ENCODE peak calls at places on chromosomes 13 and 19, in nine cellular contexts. One of them, this sample, is unnamed.

GRCh38 chr19:29835447-29835846 is 23.7 kb downstream of the CCNE1 start:
- DNase-seq in mammary epithelial cell: no peak
- DNase-seq in GM20000: no peak
- DNase-seq in A673: no peak
- DNase-seq in psoas muscle: peak
- DNase-seq in cardiac muscle cell: no peak
- DNase-seq in A549: no peak
- DNase-seq in HFF-Myc: no peak
- DNase-seq in fibroblast of villous mesenchyme: no peak
- DNase-seq in this sample: no peak

GRCh38 chr13:106744516-106744915 is 176.6 kb upstream of the ARGLU1 start:
- DNase-seq in cardiac muscle cell: no peak
- DNase-seq in mammary epithelial cell: no peak
- DNase-seq in A549: no peak
- DNase-seq in fibroblast of villous mesenchyme: no peak
- DNase-seq in GM20000: no peak
- DNase-seq in HFF-Myc: no peak
- DNase-seq in psoas muscle: no peak
- DNase-seq in A673: no peak
- DNase-seq in this sample: no peak

GRCh38 chr19:35718345-35719041 is 690 bp downstream of the KMT2B start:
- DNase-seq in A673: peak
- DNase-seq in GM20000: peak
- DNase-seq in fibroblast of villous mesenchyme: peak
- DNase-seq in HFF-Myc: no peak
- DNase-seq in cardiac muscle cell: peak
- DNase-seq in mammary epithelial cell: peak
- DNase-seq in A549: peak
- DNase-seq in psoas muscle: peak
- DNase-seq in this sample: peak

GRCh38 chr19:920051-920857 is 3.1 kb downstream of the KISS1R start:
- DNase-seq in HFF-Myc: no peak
- DNase-seq in cardiac muscle cell: peak
- DNase-seq in mammary epithelial cell: peak
- DNase-seq in psoas muscle: no peak
- DNase-seq in fibroblast of villous mesenchyme: no peak
- DNase-seq in A549: no peak
- DNase-seq in A673: peak
- DNase-seq in GM20000: peak
- DNase-seq in this sample: no peak

GRCh38 chr13:106284358-106284757 is 251.1 kb downstream of the EFNB2 start:
- DNase-seq in GM20000: no peak
- DNase-seq in A673: no peak
- DNase-seq in psoas muscle: no peak
- DNase-seq in HFF-Myc: no peak
- DNase-seq in fibroblast of villous mesenchyme: peak
- DNase-seq in cardiac muscle cell: no peak
- DNase-seq in mammary epithelial cell: peak
- DNase-seq in A549: no peak
- DNase-seq in this sample: no peak

GRCh38 chr13:59750860-59751259 is 412.9 kb downstream of the DIAPH3 start:
- DNase-seq in GM20000: no peak
- DNase-seq in psoas muscle: no peak
- DNase-seq in A673: peak
- DNase-seq in fibroblast of villous mesenchyme: peak
- DNase-seq in A549: no peak
- DNase-seq in cardiac muscle cell: peak
- DNase-seq in HFF-Myc: peak
- DNase-seq in mammary epithelial cell: peak
- DNase-seq in this sample: no peak

GRCh38 chr19:43132696-43133095 is 50.2 kb upstream of the PSG2 start:
- DNase-seq in A673: no peak
- DNase-seq in psoas muscle: no peak
- DNase-seq in A549: no peak
- DNase-seq in GM20000: no peak
- DNase-seq in fibroblast of villous mesenchyme: no peak
- DNase-seq in HFF-Myc: no peak
- DNase-seq in cardiac muscle cell: no peak
- DNase-seq in mammary epithelial cell: peak
- DNase-seq in this sample: no peak

GRCh38 chr19:30566681-30567420 is 194.7 kb downstream of the ZNF536 start:
- DNase-seq in fibroblast of villous mesenchyme: no peak
- DNase-seq in psoas muscle: no peak
- DNase-seq in HFF-Myc: no peak
- DNase-seq in cardiac muscle cell: no peak
- DNase-seq in mammary epithelial cell: no peak
- DNase-seq in A549: no peak
- DNase-seq in A673: no peak
- DNase-seq in GM20000: no peak
- DNase-seq in this sample: no peak

GRCh38 chr19:48608798-48609263 is 2.3 kb downstream of the SPACA4 start:
- DNase-seq in GM20000: peak
- DNase-seq in cardiac muscle cell: no peak
- DNase-seq in HFF-Myc: no peak
- DNase-seq in A673: peak
- DNase-seq in psoas muscle: no peak
- DNase-seq in A549: peak
- DNase-seq in fibroblast of villous mesenchyme: peak
- DNase-seq in mammary epithelial cell: no peak
- DNase-seq in this sample: no peak

GRCh38 chr19:14830702-14831101 is 4.3 kb downstream of the OR7A5 start:
- DNase-seq in A673: no peak
- DNase-seq in A549: no peak
- DNase-seq in fibroblast of villous mesenchyme: no peak
- DNase-seq in mammary epithelial cell: no peak
- DNase-seq in psoas muscle: no peak
- DNase-seq in GM20000: no peak
- DNase-seq in HFF-Myc: no peak
- DNase-seq in cardiac muscle cell: no peak
- DNase-seq in this sample: no peak

GRCh38 chr19:46924874-46925547 is 64.2 kb downstream of the ARHGAP35 start:
- DNase-seq in mammary epithelial cell: peak
- DNase-seq in cardiac muscle cell: no peak
- DNase-seq in A673: no peak
- DNase-seq in fibroblast of villous mesenchyme: no peak
- DNase-seq in HFF-Myc: no peak
- DNase-seq in psoas muscle: no peak
- DNase-seq in A549: peak
- DNase-seq in GM20000: peak
- DNase-seq in this sample: no peak

GRCh38 chr19:53870485-53870844 is 2.8 kb downstream of the MYADM start:
- DNase-seq in psoas muscle: no peak
- DNase-seq in cardiac muscle cell: no peak
- DNase-seq in fibroblast of villous mesenchyme: peak
- DNase-seq in mammary epithelial cell: no peak
- DNase-seq in A673: no peak
- DNase-seq in HFF-Myc: no peak
- DNase-seq in GM20000: peak
- DNase-seq in A549: peak
- DNase-seq in this sample: no peak

GRCh38 chr19:45263013-45263412 is 11.9 kb downstream of the MARK4 start:
- DNase-seq in HFF-Myc: no peak
- DNase-seq in mammary epithelial cell: no peak
- DNase-seq in fibroblast of villous mesenchyme: no peak
- DNase-seq in GM20000: no peak
- DNase-seq in A549: no peak
- DNase-seq in cardiac muscle cell: no peak
- DNase-seq in A673: no peak
- DNase-seq in psoas muscle: no peak
- DNase-seq in this sample: no peak

GRCh38 chr13:108984251-108984920 is 355.0 kb downstream of the MYO16 start:
- DNase-seq in psoas muscle: no peak
- DNase-seq in A549: no peak
- DNase-seq in A673: no peak
- DNase-seq in cardiac muscle cell: no peak
- DNase-seq in GM20000: no peak
- DNase-seq in HFF-Myc: no peak
- DNase-seq in fibroblast of villous mesenchyme: no peak
- DNase-seq in mammary epithelial cell: no peak
- DNase-seq in this sample: no peak

GRCh38 chr19:4830768-4831265 is 695 bp downstream of the TICAM1 start:
- DNase-seq in psoas muscle: no peak
- DNase-seq in A549: no peak
- DNase-seq in A673: no peak
- DNase-seq in fibroblast of villous mesenchyme: no peak
- DNase-seq in mammary epithelial cell: no peak
- DNase-seq in HFF-Myc: no peak
- DNase-seq in cardiac muscle cell: no peak
- DNase-seq in GM20000: no peak
- DNase-seq in this sample: no peak

GRCh38 chr19:4832776-4833175 is 1.3 kb upstream of the TICAM1 start:
- DNase-seq in mammary epithelial cell: no peak
- DNase-seq in cardiac muscle cell: no peak
- DNase-seq in HFF-Myc: no peak
- DNase-seq in GM20000: peak
- DNase-seq in A549: no peak
- DNase-seq in fibroblast of villous mesenchyme: no peak
- DNase-seq in psoas muscle: no peak
- DNase-seq in A673: no peak
- DNase-seq in this sample: no peak

GRCh38 chr19:4830332-4830731 is 1.2 kb downstream of the TICAM1 start:
- DNase-seq in GM20000: no peak
- DNase-seq in psoas muscle: no peak
- DNase-seq in A549: no peak
- DNase-seq in A673: no peak
- DNase-seq in fibroblast of villous mesenchyme: no peak
- DNase-seq in mammary epithelial cell: no peak
- DNase-seq in cardiac muscle cell: no peak
- DNase-seq in HFF-Myc: no peak
- DNase-seq in this sample: no peak

GRCh38 chr19:4831351-4832340 is at the start of gene TICAM1:
- DNase-seq in cardiac muscle cell: peak
- DNase-seq in HFF-Myc: no peak
- DNase-seq in A673: peak
- DNase-seq in A549: peak
- DNase-seq in fibroblast of villous mesenchyme: peak
- DNase-seq in GM20000: peak
- DNase-seq in mammary epithelial cell: peak
- DNase-seq in psoas muscle: peak
- DNase-seq in this sample: peak

DNA sequence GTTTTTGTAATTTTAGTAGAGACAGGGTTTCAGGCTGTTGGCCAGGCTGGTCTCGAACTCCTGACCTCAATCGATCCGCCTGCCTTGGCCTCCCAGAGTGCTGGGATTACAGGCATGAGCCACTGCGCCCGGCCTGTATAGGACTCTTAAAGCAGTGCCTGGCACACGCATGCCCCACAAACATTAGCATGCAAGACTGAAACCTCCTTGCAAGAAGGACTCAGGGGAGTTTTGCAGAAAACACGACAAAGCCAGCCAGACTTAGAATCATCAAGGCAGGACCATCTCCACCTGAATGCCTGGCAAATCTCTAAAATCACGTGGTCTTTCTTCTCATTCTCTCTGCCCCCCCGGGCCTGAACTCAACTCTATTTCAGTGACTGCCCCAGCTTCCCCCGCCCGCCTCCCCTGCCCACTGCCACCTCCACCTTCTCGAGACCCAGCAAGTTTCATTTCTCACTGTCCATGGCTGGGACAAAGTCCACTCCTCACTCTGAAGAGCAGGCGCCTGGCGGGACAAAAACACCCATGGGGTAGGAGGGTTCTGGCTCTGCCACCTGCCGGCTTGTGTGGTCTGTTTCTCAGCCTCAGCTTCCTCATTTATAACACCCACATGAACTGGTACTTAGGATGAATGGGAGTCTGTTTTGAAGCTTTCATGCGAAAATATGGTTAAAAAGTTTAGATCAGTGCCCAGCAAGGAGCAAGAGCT is 2.4 kb downstream of the TICAM1 start:
- DNase-seq in HFF-Myc: no peak
- DNase-seq in A549: no peak
- DNase-seq in mammary epithelial cell: no peak
- DNase-seq in GM20000: peak
- DNase-seq in psoas muscle: no peak
- DNase-seq in fibroblast of villous mesenchyme: no peak
- DNase-seq in A673: no peak
- DNase-seq in cardiac muscle cell: no peak
- DNase-seq in this sample: no peak
- TF ChIP-seq CTCF in HFF-Myc: no peak
- TF ChIP-seq CTCF in A549: no peak
- TF ChIP-seq CTCF in mammary epithelial cell: no peak
- TF ChIP-seq CTCF in GM20000: no peak
- TF ChIP-seq CTCF in psoas muscle: no peak
- TF ChIP-seq CTCF in fibroblast of villous mesenchyme: no peak
- TF ChIP-seq CTCF in A673: no peak
- TF ChIP-seq CTCF in cardiac muscle cell: no peak
- TF ChIP-seq CTCF in this sample: no peak

GRCh38 chr19:19385131-19385899 is 20.2 kb upstream of the GATAD2A start:
- DNase-seq in cardiac muscle cell: peak
- DNase-seq in A549: peak
- DNase-seq in GM20000: peak
- DNase-seq in fibroblast of villous mesenchyme: peak
- DNase-seq in A673: peak
- DNase-seq in mammary epithelial cell: peak
- DNase-seq in psoas muscle: peak
- DNase-seq in HFF-Myc: peak
- DNase-seq in this sample: peak
- TF ChIP-seq CTCF in cardiac muscle cell: no peak
- TF ChIP-seq CTCF in A549: no peak
- TF ChIP-seq CTCF in GM20000: no peak
- TF ChIP-seq CTCF in fibroblast of villous mesenchyme: peak
- TF ChIP-seq CTCF in A673: no peak
- TF ChIP-seq CTCF in mammary epithelial cell: no peak
- TF ChIP-seq CTCF in psoas muscle: peak
- TF ChIP-seq CTCF in HFF-Myc: no peak
- TF ChIP-seq CTCF in this sample: peak

DNA sequence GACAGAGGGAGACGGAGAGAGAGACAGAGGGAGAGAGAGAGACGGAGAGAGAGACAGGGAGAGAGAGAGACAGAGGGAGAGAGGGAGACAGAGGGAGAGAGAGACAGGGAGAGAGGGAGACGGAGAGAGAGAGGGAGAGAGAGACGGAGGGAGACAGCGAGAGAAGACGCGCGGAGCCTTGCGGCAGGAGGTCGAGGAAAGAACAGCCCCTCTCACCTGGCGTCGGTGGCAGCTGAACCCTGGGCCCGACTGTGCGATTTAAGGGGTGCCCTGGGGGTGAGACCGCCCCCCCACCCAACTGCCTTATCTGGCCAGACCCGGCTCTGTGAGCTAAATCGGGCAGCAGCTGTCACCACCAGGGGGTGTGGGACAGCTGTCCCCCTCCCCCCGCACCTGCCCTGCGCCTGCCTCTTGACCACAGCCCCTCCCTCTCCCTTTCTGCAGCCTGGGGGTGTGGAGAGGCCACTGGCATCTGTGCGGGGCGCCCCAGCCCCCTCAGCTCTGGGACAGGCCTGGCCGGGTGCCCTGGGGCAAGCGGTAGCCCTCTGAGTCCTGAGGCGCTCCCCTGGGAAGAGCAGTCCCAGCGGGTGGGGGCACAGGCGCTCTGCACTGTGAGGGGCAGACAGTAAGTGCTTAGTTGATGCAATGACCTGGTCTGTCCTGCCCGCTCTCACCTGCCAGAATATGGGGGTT is 10.8 kb downstream of the JOSD2 start:
- DNase-seq in mammary epithelial cell: no peak
- DNase-seq in A549: peak
- DNase-seq in HFF-Myc: no peak
- DNase-seq in GM20000: peak
- DNase-seq in cardiac muscle cell: peak
- DNase-seq in psoas muscle: peak
- DNase-seq in fibroblast of villous mesenchyme: no peak
- DNase-seq in A673: no peak
- DNase-seq in this sample: peak
- TF ChIP-seq CTCF in mammary epithelial cell: no peak
- TF ChIP-seq CTCF in A549: peak
- TF ChIP-seq CTCF in HFF-Myc: peak
- TF ChIP-seq CTCF in GM20000: no peak
- TF ChIP-seq CTCF in cardiac muscle cell: peak
- TF ChIP-seq CTCF in psoas muscle: peak
- TF ChIP-seq CTCF in fibroblast of villous mesenchyme: peak
- TF ChIP-seq CTCF in A673: no peak
- TF ChIP-seq CTCF in this sample: no peak

GRCh38 chr13:51865838-51866237 is 4.1 kb downstream of the CCDC70 start:
- DNase-seq in GM20000: no peak
- DNase-seq in mammary epithelial cell: no peak
- DNase-seq in A549: no peak
- DNase-seq in psoas muscle: no peak
- DNase-seq in fibroblast of villous mesenchyme: no peak
- DNase-seq in HFF-Myc: no peak
- DNase-seq in A673: no peak
- DNase-seq in cardiac muscle cell: no peak
- DNase-seq in this sample: no peak
- TF ChIP-seq CTCF in GM20000: no peak
- TF ChIP-seq CTCF in mammary epithelial cell: no peak
- TF ChIP-seq CTCF in A549: no peak
- TF ChIP-seq CTCF in psoas muscle: no peak
- TF ChIP-seq CTCF in fibroblast of villous mesenchyme: no peak
- TF ChIP-seq CTCF in HFF-Myc: no peak
- TF ChIP-seq CTCF in A673: no peak
- TF ChIP-seq CTCF in cardiac muscle cell: no peak
- TF ChIP-seq CTCF in this sample: no peak

This sample was measured in left ventricle myocardium inferior.